ENCODE peak calls at places on chromosomes 7 and 10, in five cellular contexts. One of them, this sample, is unnamed.

GRCh38 chr10:79412516-79412915 is 32.9 kb downstream of the ZCCHC24 start:
- DNase-seq in NCI-H1105 treated with DMSO at 0.1 percent for 48 hours: no peak
- DNase-seq in AG08395: no peak
- DNase-seq in left lung: peak; percentile 15
- DNase-seq in NCI-H82: no peak
- DNase-seq in this sample: no peak

GRCh38 chr7:113071465-113071864 is 15.2 kb downstream of the GPR85 start:
- DNase-seq in NCI-H1105 treated with DMSO at 0.1 percent for 48 hours: no peak
- DNase-seq in AG08395: no peak
- DNase-seq in left lung: peak; percentile 59
- DNase-seq in NCI-H82: no peak
- DNase-seq in this sample: no peak

GRCh38 chr10:2895616-2896196 is 171.6 kb upstream of the PFKP start:
- DNase-seq in NCI-H1105 treated with DMSO at 0.1 percent for 48 hours: no peak
- DNase-seq in AG08395: no peak
- DNase-seq in left lung: no peak
- DNase-seq in NCI-H82: no peak
- DNase-seq in this sample: no peak

GRCh38 chr7:97270280-97270679 is 152.8 kb downstream of the SDHAF3 start:
- DNase-seq in NCI-H1105 treated with DMSO at 0.1 percent for 48 hours: no peak
- DNase-seq in AG08395: no peak
- DNase-seq in left lung: no peak
- DNase-seq in NCI-H82: no peak
- DNase-seq in this sample: no peak

GRCh38 chr10:34295142-34295548 is 520.0 kb downstream of the PARD3 start:
- DNase-seq in NCI-H1105 treated with DMSO at 0.1 percent for 48 hours: no peak
- DNase-seq in AG08395: no peak
- DNase-seq in left lung: no peak
- DNase-seq in NCI-H82: no peak
- DNase-seq in this sample: no peak

GRCh38 chr7:2175514-2175913 is 57.2 kb downstream of the MAD1L1 start:
- DNase-seq in NCI-H1105 treated with DMSO at 0.1 percent for 48 hours: no peak
- DNase-seq in AG08395: peak; percentile 97
- DNase-seq in left lung: peak; percentile 57
- DNase-seq in NCI-H82: no peak
- DNase-seq in this sample: peak; percentile 93

GRCh38 chr10:31036209-31036608 is 4.5 kb upstream of the ZNF438 start:
- DNase-seq in NCI-H1105 treated with DMSO at 0.1 percent for 48 hours: no peak
- DNase-seq in AG08395: no peak
- DNase-seq in left lung: no peak
- DNase-seq in NCI-H82: peak; percentile 86
- DNase-seq in this sample: peak; percentile 65

GRCh38 chr7:2613926-2614613 is 17.7 kb upstream of the TTYH3 start:
- DNase-seq in NCI-H1105 treated with DMSO at 0.1 percent for 48 hours: peak; percentile 66
- DNase-seq in AG08395: peak; percentile 79
- DNase-seq in left lung: peak; percentile 75
- DNase-seq in NCI-H82: no peak
- DNase-seq in this sample: peak; percentile 27

This sample was measured in A673.